ENCODE peak calls at places on chromosomes 4 and X, in ten cellular contexts. One of them, this sample, is unnamed.

GRCh38 chr4:7199771-7200441 is 7.6 kb downstream of the SORCS2 start:
- DNase-seq in stimulated activated CD4-positive, alpha-beta T cell treated with anti-CD3 and anti-CD28 coated beads, Interleukin-15, amount 100 ng/mL, for 24 hours: no peak
- DNase-seq in H9: peak
- DNase-seq in type B pancreatic cell: peak
- DNase-seq in SJSA1: peak
- DNase-seq in CD8-positive, alpha-beta T cell: no peak
- DNase-seq in COR-L47: no peak
- DNase-seq in Right ventricle myocardium inferior: no peak
- DNase-seq in hepatocyte: no peak
- DNase-seq in nucleus accumbens: no peak
- DNase-seq in this sample: no peak

GRCh38 chr4:108830509-108831244 is 67.8 kb upstream of the ETNPPL start:
- DNase-seq in stimulated activated CD4-positive, alpha-beta T cell treated with anti-CD3 and anti-CD28 coated beads, Interleukin-15, amount 100 ng/mL, for 24 hours: no peak
- DNase-seq in H9: no peak
- DNase-seq in type B pancreatic cell: no peak
- DNase-seq in SJSA1: no peak
- DNase-seq in CD8-positive, alpha-beta T cell: no peak
- DNase-seq in COR-L47: peak
- DNase-seq in Right ventricle myocardium inferior: no peak
- DNase-seq in hepatocyte: peak
- DNase-seq in nucleus accumbens: no peak
- DNase-seq in this sample: peak

GRCh38 chrX:118325453-118325852 is 20.5 kb upstream of the WDR44 start:
- DNase-seq in stimulated activated CD4-positive, alpha-beta T cell treated with anti-CD3 and anti-CD28 coated beads, Interleukin-15, amount 100 ng/mL, for 24 hours: no peak
- DNase-seq in H9: no peak
- DNase-seq in type B pancreatic cell: no peak
- DNase-seq in SJSA1: no peak
- DNase-seq in CD8-positive, alpha-beta T cell: no peak
- DNase-seq in COR-L47: no peak
- DNase-seq in Right ventricle myocardium inferior: no peak
- DNase-seq in hepatocyte: no peak
- DNase-seq in nucleus accumbens: no peak
- DNase-seq in this sample: no peak

GRCh38 chrX:85611926-85612325 is 232.5 kb upstream of the POF1B start:
- DNase-seq in stimulated activated CD4-positive, alpha-beta T cell treated with anti-CD3 and anti-CD28 coated beads, Interleukin-15, amount 100 ng/mL, for 24 hours: no peak
- DNase-seq in H9: no peak
- DNase-seq in type B pancreatic cell: no peak
- DNase-seq in SJSA1: no peak
- DNase-seq in CD8-positive, alpha-beta T cell: no peak
- DNase-seq in COR-L47: no peak
- DNase-seq in Right ventricle myocardium inferior: no peak
- DNase-seq in hepatocyte: no peak
- DNase-seq in nucleus accumbens: no peak
- DNase-seq in this sample: peak

GRCh38 chrX:112798736-112799135 is 41.9 kb downstream of the AMOT start:
- DNase-seq in stimulated activated CD4-positive, alpha-beta T cell treated with anti-CD3 and anti-CD28 coated beads, Interleukin-15, amount 100 ng/mL, for 24 hours: no peak
- DNase-seq in H9: no peak
- DNase-seq in type B pancreatic cell: no peak
- DNase-seq in SJSA1: no peak
- DNase-seq in CD8-positive, alpha-beta T cell: no peak
- DNase-seq in COR-L47: no peak
- DNase-seq in Right ventricle myocardium inferior: no peak
- DNase-seq in hepatocyte: no peak
- DNase-seq in nucleus accumbens: no peak
- DNase-seq in this sample: no peak

GRCh38 chr4:94595880-94596483 is 144.2 kb downstream of the PDLIM5 start:
- DNase-seq in stimulated activated CD4-positive, alpha-beta T cell treated with anti-CD3 and anti-CD28 coated beads, Interleukin-15, amount 100 ng/mL, for 24 hours: no peak
- DNase-seq in H9: no peak
- DNase-seq in type B pancreatic cell: no peak
- DNase-seq in SJSA1: no peak
- DNase-seq in CD8-positive, alpha-beta T cell: no peak
- DNase-seq in COR-L47: peak
- DNase-seq in Right ventricle myocardium inferior: no peak
- DNase-seq in hepatocyte: peak
- DNase-seq in nucleus accumbens: no peak
- DNase-seq in this sample: peak

GRCh38 chrX:9211269-9211668 is 177.3 kb upstream of the FAM9B start:
- DNase-seq in stimulated activated CD4-positive, alpha-beta T cell treated with anti-CD3 and anti-CD28 coated beads, Interleukin-15, amount 100 ng/mL, for 24 hours: no peak
- DNase-seq in H9: no peak
- DNase-seq in type B pancreatic cell: no peak
- DNase-seq in SJSA1: no peak
- DNase-seq in CD8-positive, alpha-beta T cell: no peak
- DNase-seq in COR-L47: no peak
- DNase-seq in Right ventricle myocardium inferior: no peak
- DNase-seq in hepatocyte: no peak
- DNase-seq in nucleus accumbens: no peak
- DNase-seq in this sample: no peak

GRCh38 chr4:169009281-169010124 is 552 bp downstream of the CBR4 start:
- DNase-seq in stimulated activated CD4-positive, alpha-beta T cell treated with anti-CD3 and anti-CD28 coated beads, Interleukin-15, amount 100 ng/mL, for 24 hours: peak
- DNase-seq in H9: peak
- DNase-seq in type B pancreatic cell: peak
- DNase-seq in SJSA1: peak
- DNase-seq in CD8-positive, alpha-beta T cell: peak
- DNase-seq in COR-L47: peak
- DNase-seq in Right ventricle myocardium inferior: peak
- DNase-seq in hepatocyte: peak
- DNase-seq in nucleus accumbens: peak
- DNase-seq in this sample: peak

GRCh38 chr4:149914521-149915115 is 99.0 kb upstream of the IQCM start:
- DNase-seq in stimulated activated CD4-positive, alpha-beta T cell treated with anti-CD3 and anti-CD28 coated beads, Interleukin-15, amount 100 ng/mL, for 24 hours: peak
- DNase-seq in H9: peak
- DNase-seq in type B pancreatic cell: no peak
- DNase-seq in SJSA1: peak
- DNase-seq in CD8-positive, alpha-beta T cell: no peak
- DNase-seq in COR-L47: peak
- DNase-seq in Right ventricle myocardium inferior: no peak
- DNase-seq in hepatocyte: peak
- DNase-seq in nucleus accumbens: no peak
- DNase-seq in this sample: peak

GRCh38 chr4:8653326-8654000 is 60.9 kb downstream of the CPZ start:
- DNase-seq in stimulated activated CD4-positive, alpha-beta T cell treated with anti-CD3 and anti-CD28 coated beads, Interleukin-15, amount 100 ng/mL, for 24 hours: no peak
- DNase-seq in H9: peak
- DNase-seq in type B pancreatic cell: peak
- DNase-seq in SJSA1: peak
- DNase-seq in CD8-positive, alpha-beta T cell: no peak
- DNase-seq in COR-L47: no peak
- DNase-seq in Right ventricle myocardium inferior: no peak
- DNase-seq in hepatocyte: no peak
- DNase-seq in nucleus accumbens: no peak
- DNase-seq in this sample: no peak

GRCh38 chrX:109872021-109872730 is 130.7 kb upstream of the TMEM164 start:
- DNase-seq in stimulated activated CD4-positive, alpha-beta T cell treated with anti-CD3 and anti-CD28 coated beads, Interleukin-15, amount 100 ng/mL, for 24 hours: no peak
- DNase-seq in H9: no peak
- DNase-seq in type B pancreatic cell: no peak
- DNase-seq in SJSA1: no peak
- DNase-seq in CD8-positive, alpha-beta T cell: no peak
- DNase-seq in COR-L47: no peak
- DNase-seq in Right ventricle myocardium inferior: no peak
- DNase-seq in hepatocyte: no peak
- DNase-seq in nucleus accumbens: no peak
- DNase-seq in this sample: no peak

GRCh38 chr4:180330521-180330920 is 1912.7 kb upstream of the TENM3 start:
- DNase-seq in stimulated activated CD4-positive, alpha-beta T cell treated with anti-CD3 and anti-CD28 coated beads, Interleukin-15, amount 100 ng/mL, for 24 hours: no peak
- DNase-seq in H9: no peak
- DNase-seq in type B pancreatic cell: no peak
- DNase-seq in SJSA1: no peak
- DNase-seq in CD8-positive, alpha-beta T cell: no peak
- DNase-seq in COR-L47: no peak
- DNase-seq in Right ventricle myocardium inferior: no peak
- DNase-seq in hepatocyte: no peak
- DNase-seq in nucleus accumbens: no peak
- DNase-seq in this sample: peak

This sample was measured in renal cortical epithelial cell.